ENCODE peak calls at places on chromosome 17, in four cellular contexts. V is CD4-positive, alpha-beta T cell; M is endothelial cell; Z is NCI-H1105. J is an unnamed sample.
A peak's percentile ranks its signal among the peaks of the same experiment; 100 is the strongest.

GRCh38 chr17:47184671-47185070 is 4.4 kb downstream of the CDC27 start:
- DNase-seq in Z (no peak), V (no peak), M (no peak), J (no peak)

GRCh38 chr17:82035956-82036633 is 1.4 kb downstream of the DCXR start:
- DNase-seq in Z (no peak), V (no peak), M (no peak), J (no peak)

GRCh38 chr17:80760501-80760900 is 215.9 kb downstream of the RPTOR start:
- DNase-seq in M (no peak), Z (peak; percentile 80), V (no peak), J (no peak)

GRCh38 chr17:17518019-17518418 is 21.8 kb upstream of the RASD1 start:
- DNase-seq in V (no peak), Z (no peak), M (no peak), J (no peak)

GRCh38 chr17:44767493-44767892 is 8.7 kb downstream of the ADAM11 start:
- DNase-seq in Z (no peak), M (no peak), V (no peak), J (no peak)

GRCh38 chr17:7834554-7834890 is 505 bp downstream of the KDM6B start:
- DNase-seq in V (peak; percentile 50), Z (no peak), M (no peak), J (peak; percentile 66)

GRCh38 chr17:30550512-30551273 is 73.5 kb downstream of the GOSR1 start:
- DNase-seq in Z (no peak), M (no peak), V (no peak), J (no peak)

GRCh38 chr17:8438441-8438840 is 2.8 kb downstream of the NDEL1 start:
- DNase-seq in V (no peak), Z (no peak), M (no peak), J (no peak)

GRCh38 chr17:80964859-80965580 is 26.6 kb upstream of the CHMP6 start:
- DNase-seq in M (no peak), Z (no peak), V (no peak), J (no peak)

GRCh38 chr17:19372439-19372838 is 5.9 kb upstream of the MAPK7 start:
- DNase-seq in V (no peak), Z (no peak), M (no peak), J (no peak)

GRCh38 chr17:72489273-72489641 is 368.4 kb downstream of the SOX9 start:
- DNase-seq in M (no peak), V (no peak), Z (no peak), J (no peak)

GRCh38 chr17:27339836-27340550 is 46.1 kb downstream of the WSB1 start:
- DNase-seq in V (peak; percentile 14), Z (no peak), M (no peak), J (no peak)

GRCh38 chr17:17708816-17709215 is 27.6 kb downstream of the RAI1 start:
- DNase-seq in V (no peak), M (no peak), Z (no peak), J (no peak)

GRCh38 chr17:30380106-30380420 is 1.3 kb downstream of the CPD start:
- DNase-seq in M (no peak), V (no peak), Z (no peak), J (no peak)

GRCh38 chr17:78979780-78980623 is at the start of gene LGALS3BP:
- DNase-seq in Z (peak; percentile 82), M (no peak), V (peak; percentile 36), J (no peak)

GRCh38 chr17:57404807-57405485 is 148.6 kb downstream of the MSI2 start:
- DNase-seq in V (no peak), Z (no peak), M (no peak), J (no peak)

GRCh38 chr17:28282596-28282995 is 36.4 kb upstream of the TMEM97 start:
- DNase-seq in M (no peak), V (no peak), Z (peak; percentile 62), J (no peak)

GRCh38 chr17:68509151-68510057 is 2.8 kb upstream of the PRKAR1A start:
- DNase-seq in Z (no peak), M (peak; percentile 21), V (no peak), J (no peak)

GRCh38 chr17:82786427-82786826 is 34.6 kb downstream of the TBCD start:
- DNase-seq in V (no peak), M (no peak), Z (no peak), J (no peak)

GRCh38 chr17:35254107-35254802 is 11.4 kb downstream of the SLFN5 start:
- DNase-seq in M (peak; percentile 18), Z (no peak), V (no peak), J (no peak)

GRCh38 chr17:81049372-81049911 is 14.5 kb downstream of the BAIAP2 start:
- DNase-seq in M (no peak), Z (no peak), V (no peak), J (no peak)

GRCh38 chr17:41024702-41025101 is 2.3 kb downstream of the KRTAP1-5 start:
- DNase-seq in Z (no peak), V (no peak), M (no peak), J (no peak)

GRCh38 chr17:1485311-1485747 is 7.2 kb downstream of the MYO1C start:
- DNase-seq in V (no peak), Z (no peak), M (peak; percentile 67), J (peak; percentile 33)

GRCh38 chr17:37160940-37161339 is 212.2 kb downstream of the AATF start:
- DNase-seq in V (no peak), Z (no peak), M (no peak), J (no peak)

GRCh38 chr17:7023576-7024401 is 939 bp downstream of the BCL6B start:
- DNase-seq in V (peak; percentile 89), M (peak; percentile 98), Z (no peak), J (peak; percentile 97)

GRCh38 chr17:67602974-67603373 is 114.8 kb upstream of the NOL11 start:
- DNase-seq in M (peak; percentile 42), V (peak; percentile 28), Z (no peak), J (peak; percentile 11)

GRCh38 chr17:34638526-34639260 is 59.3 kb downstream of the TMEM132E start:
- DNase-seq in M (no peak), Z (no peak), V (no peak), J (no peak)

J was measured in T-helper 9 cell.